ENCODE peak calls at places on chromosomes 4 and X, in ten cellular contexts. One of them, this sample, is unnamed.

GRCh38 chr4:45284400-45285085 is 558.2 kb upstream of the GNPDA2 start:
- DNase-seq in RWPE2: peak; percentile 18
- DNase-seq in fibroblast of lung: no peak
- DNase-seq in transverse colon: no peak
- DNase-seq in naive thymus-derived CD4-positive, alpha-beta T cell: no peak
- DNase-seq in PC-9: no peak
- DNase-seq in GM23248: no peak
- DNase-seq in CD8-positive, alpha-beta T cell: no peak
- DNase-seq in A549: no peak
- DNase-seq in H1: no peak
- DNase-seq in this sample: no peak

GRCh38 chr4:76434901-76435688 is at the start of gene SHROOM3:
- DNase-seq in A549: no peak
- DNase-seq in naive thymus-derived CD4-positive, alpha-beta T cell: no peak
- DNase-seq in GM23248: peak; percentile 54
- DNase-seq in H1: no peak
- DNase-seq in CD8-positive, alpha-beta T cell: no peak
- DNase-seq in fibroblast of lung: no peak
- DNase-seq in transverse colon: no peak
- DNase-seq in PC-9: peak; percentile 37
- DNase-seq in RWPE2: no peak
- DNase-seq in this sample: no peak

GRCh38 chr4:15451866-15452765 is 17.6 kb upstream of the CC2D2A start:
- DNase-seq in fibroblast of lung: peak; percentile 94
- DNase-seq in transverse colon: no peak
- DNase-seq in PC-9: peak; percentile 77
- DNase-seq in A549: peak; percentile 21
- DNase-seq in H1: no peak
- DNase-seq in naive thymus-derived CD4-positive, alpha-beta T cell: no peak
- DNase-seq in CD8-positive, alpha-beta T cell: no peak
- DNase-seq in GM23248: peak; percentile 94
- DNase-seq in RWPE2: no peak
- DNase-seq in this sample: no peak

GRCh38 chr4:183828839-183829238 is 76.3 kb upstream of the STOX2 start:
- DNase-seq in H1: no peak
- DNase-seq in A549: no peak
- DNase-seq in transverse colon: no peak
- DNase-seq in CD8-positive, alpha-beta T cell: no peak
- DNase-seq in fibroblast of lung: no peak
- DNase-seq in GM23248: no peak
- DNase-seq in RWPE2: no peak
- DNase-seq in naive thymus-derived CD4-positive, alpha-beta T cell: no peak
- DNase-seq in PC-9: no peak
- DNase-seq in this sample: no peak

GRCh38 chrX:46582325-46582724 is 8.8 kb downstream of the CHST7 start:
- DNase-seq in A549: no peak
- DNase-seq in H1: no peak
- DNase-seq in RWPE2: no peak
- DNase-seq in transverse colon: no peak
- DNase-seq in CD8-positive, alpha-beta T cell: no peak
- DNase-seq in GM23248: peak; percentile 67
- DNase-seq in PC-9: no peak
- DNase-seq in fibroblast of lung: peak; percentile 42
- DNase-seq in naive thymus-derived CD4-positive, alpha-beta T cell: no peak
- DNase-seq in this sample: no peak

GRCh38 chr4:69781458-69782418 is 21.3 kb upstream of the SULT1B1 start:
- DNase-seq in PC-9: no peak
- DNase-seq in GM23248: no peak
- DNase-seq in CD8-positive, alpha-beta T cell: no peak
- DNase-seq in RWPE2: no peak
- DNase-seq in naive thymus-derived CD4-positive, alpha-beta T cell: no peak
- DNase-seq in transverse colon: no peak
- DNase-seq in fibroblast of lung: no peak
- DNase-seq in A549: no peak
- DNase-seq in H1: no peak
- DNase-seq in this sample: no peak

GRCh38 chr4:110475881-110476818 is at the start of gene ENPEP:
- DNase-seq in A549: no peak
- DNase-seq in H1: no peak
- DNase-seq in naive thymus-derived CD4-positive, alpha-beta T cell: no peak
- DNase-seq in CD8-positive, alpha-beta T cell: no peak
- DNase-seq in fibroblast of lung: peak; percentile 64
- DNase-seq in RWPE2: no peak
- DNase-seq in GM23248: peak; percentile 54
- DNase-seq in transverse colon: peak; percentile 18
- DNase-seq in PC-9: no peak
- DNase-seq in this sample: no peak

GRCh38 chrX:39895228-39896110 is 202.3 kb downstream of the BCOR start:
- DNase-seq in transverse colon: peak; percentile 29
- DNase-seq in PC-9: no peak
- DNase-seq in fibroblast of lung: no peak
- DNase-seq in RWPE2: no peak
- DNase-seq in H1: no peak
- DNase-seq in A549: no peak
- DNase-seq in GM23248: peak; percentile 24
- DNase-seq in CD8-positive, alpha-beta T cell: no peak
- DNase-seq in naive thymus-derived CD4-positive, alpha-beta T cell: no peak
- DNase-seq in this sample: no peak

DNA sequence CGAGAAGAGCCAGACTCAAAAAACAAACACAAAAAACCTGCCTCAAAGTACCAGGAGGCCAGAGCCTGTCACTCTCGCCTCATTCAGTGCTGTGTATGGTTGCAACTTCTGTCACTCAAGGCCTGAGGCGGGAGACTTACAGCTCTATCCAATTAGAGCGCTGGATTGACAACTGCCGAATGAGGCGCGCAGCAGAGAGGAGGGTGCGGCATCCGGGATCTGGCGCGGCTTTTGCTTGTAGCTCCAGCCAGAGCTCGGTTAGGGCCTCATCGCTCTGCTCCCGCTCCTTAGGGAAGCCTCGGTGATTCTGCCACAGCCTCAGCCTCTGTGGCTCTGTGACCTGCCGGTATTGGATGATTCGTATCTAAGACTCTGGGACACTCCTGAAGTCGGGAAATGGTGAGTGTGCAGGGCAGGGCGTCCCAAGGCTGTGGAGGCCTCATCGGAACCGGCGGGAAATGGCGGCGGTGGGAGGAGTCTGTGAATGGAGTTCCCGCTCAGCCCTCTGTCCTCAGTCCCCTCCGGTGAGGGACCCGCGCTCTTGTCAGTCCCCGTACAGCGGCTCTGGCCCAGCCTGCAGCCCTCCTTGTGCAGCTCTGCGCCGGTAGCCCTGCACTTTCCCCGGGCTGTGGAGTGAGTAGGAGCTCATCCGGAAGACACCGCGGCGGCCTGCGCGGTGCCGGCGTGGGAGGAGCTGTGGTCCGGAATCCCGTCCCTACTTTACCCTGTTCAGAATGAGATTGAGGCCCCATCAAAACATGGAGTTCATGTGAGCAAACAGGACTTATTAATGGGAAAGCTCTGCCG is at the start of gene ZNF718:
- DNase-seq in transverse colon: peak; percentile 94
- DNase-seq in PC-9: peak; percentile 82
- DNase-seq in naive thymus-derived CD4-positive, alpha-beta T cell: peak; percentile 90
- DNase-seq in GM23248: peak; percentile 98
- DNase-seq in fibroblast of lung: peak; percentile 98
- DNase-seq in H1: peak; percentile 92
- DNase-seq in CD8-positive, alpha-beta T cell: peak; percentile 78
- DNase-seq in RWPE2: peak; percentile 91
- DNase-seq in A549: peak; percentile 89
- DNase-seq in this sample: peak; percentile 86
- H3K9me3 ChIP-seq in transverse colon: peaks cover 24% of the 10 kb centered on the region
- H3K9me3 ChIP-seq in PC-9: no peaks in the 10 kb centered on the region
- H3K9me3 ChIP-seq in naive thymus-derived CD4-positive, alpha-beta T cell: no peaks in the 10 kb centered on the region
- H3K9me3 ChIP-seq in GM23248: no peaks in the 10 kb centered on the region
- H3K9me3 ChIP-seq in fibroblast of lung: no peaks in the 10 kb centered on the region
- H3K9me3 ChIP-seq in H1: no peaks in the 10 kb centered on the region
- H3K9me3 ChIP-seq in CD8-positive, alpha-beta T cell: peaks cover 8% of the 10 kb centered on the region
- H3K9me3 ChIP-seq in RWPE2: peaks cover 13% of the 10 kb centered on the region
- H3K9me3 ChIP-seq in A549: peaks cover 32% of the 10 kb centered on the region
- H3K9me3 ChIP-seq in this sample: peaks cover 5% of the 10 kb centered on the region

GRCh38 chr4:153346031-153346430 is 1.5 kb downstream of the MND1 start:
- DNase-seq in naive thymus-derived CD4-positive, alpha-beta T cell: no peak
- DNase-seq in PC-9: no peak
- DNase-seq in fibroblast of lung: peak; percentile 11
- DNase-seq in RWPE2: no peak
- DNase-seq in GM23248: no peak
- DNase-seq in transverse colon: no peak
- DNase-seq in H1: no peak
- DNase-seq in CD8-positive, alpha-beta T cell: no peak
- DNase-seq in A549: no peak
- DNase-seq in this sample: no peak

GRCh38 chr4:153345011-153345981 is 808 bp downstream of the MND1 start:
- DNase-seq in A549: peak; percentile 17
- DNase-seq in fibroblast of lung: peak; percentile 69
- DNase-seq in GM23248: peak; percentile 79
- DNase-seq in PC-9: peak; percentile 67
- DNase-seq in H1: no peak
- DNase-seq in RWPE2: peak; percentile 57
- DNase-seq in transverse colon: peak; percentile 14
- DNase-seq in naive thymus-derived CD4-positive, alpha-beta T cell: peak; percentile 56
- DNase-seq in CD8-positive, alpha-beta T cell: no peak
- DNase-seq in this sample: peak; percentile 73

GRCh38 chr4:153347117-153347516 is 2.6 kb downstream of the MND1 start:
- DNase-seq in H1: no peak
- DNase-seq in A549: no peak
- DNase-seq in CD8-positive, alpha-beta T cell: no peak
- DNase-seq in RWPE2: no peak
- DNase-seq in fibroblast of lung: no peak
- DNase-seq in transverse colon: no peak
- DNase-seq in PC-9: no peak
- DNase-seq in naive thymus-derived CD4-positive, alpha-beta T cell: no peak
- DNase-seq in GM23248: no peak
- DNase-seq in this sample: no peak

GRCh38 chr4:153348006-153348405 is 3.5 kb downstream of the MND1 start:
- DNase-seq in H1: no peak
- DNase-seq in naive thymus-derived CD4-positive, alpha-beta T cell: no peak
- DNase-seq in GM23248: no peak
- DNase-seq in fibroblast of lung: no peak
- DNase-seq in RWPE2: no peak
- DNase-seq in transverse colon: no peak
- DNase-seq in A549: no peak
- DNase-seq in CD8-positive, alpha-beta T cell: no peak
- DNase-seq in PC-9: no peak
- DNase-seq in this sample: no peak

DNA sequence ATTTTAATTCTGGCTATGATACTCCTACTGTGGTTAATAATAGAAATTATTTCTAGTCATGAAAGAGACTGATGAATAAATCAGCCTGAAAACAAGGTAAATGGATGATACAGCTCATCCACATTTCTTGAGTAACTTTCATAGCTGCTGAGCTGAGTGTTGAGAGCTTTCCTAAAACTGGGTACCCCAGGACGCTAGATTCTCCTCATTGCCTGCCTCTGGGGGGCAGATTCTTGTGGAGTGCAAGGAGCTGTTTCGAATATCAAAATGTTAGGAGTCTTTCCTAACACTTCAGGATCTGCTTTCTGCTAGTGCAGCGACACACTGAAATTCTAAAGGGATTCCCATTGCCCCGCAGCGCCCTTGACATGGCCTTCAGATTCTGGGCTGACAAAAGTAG is 2.1 kb downstream of the MND1 start:
- DNase-seq in RWPE2: no peak
- DNase-seq in H1: no peak
- DNase-seq in transverse colon: no peak
- DNase-seq in CD8-positive, alpha-beta T cell: no peak
- DNase-seq in fibroblast of lung: peak; percentile 33
- DNase-seq in PC-9: no peak
- DNase-seq in A549: no peak
- DNase-seq in naive thymus-derived CD4-positive, alpha-beta T cell: no peak
- DNase-seq in GM23248: no peak
- DNase-seq in this sample: no peak
- H3K4me1 ChIP-seq in RWPE2: peaks cover 6% of the 10 kb centered on the region
- H3K4me1 ChIP-seq in H1: no peaks in the 10 kb centered on the region
- H3K4me1 ChIP-seq in transverse colon: no peaks in the 10 kb centered on the region
- H3K4me1 ChIP-seq in CD8-positive, alpha-beta T cell: no peaks in the 10 kb centered on the region
- H3K4me1 ChIP-seq in fibroblast of lung: peaks cover 2% of the 10 kb centered on the region
- H3K4me1 ChIP-seq in PC-9: peaks cover 31% of the 10 kb centered on the region
- H3K4me1 ChIP-seq in A549: peaks cover 18% of the 10 kb centered on the region
- H3K4me1 ChIP-seq in naive thymus-derived CD4-positive, alpha-beta T cell: no peaks in the 10 kb centered on the region
- H3K4me1 ChIP-seq in GM23248: peaks cover 11% of the 10 kb centered on the region
- H3K4me1 ChIP-seq in this sample: peaks cover 4% of the 10 kb centered on the region

DNA sequence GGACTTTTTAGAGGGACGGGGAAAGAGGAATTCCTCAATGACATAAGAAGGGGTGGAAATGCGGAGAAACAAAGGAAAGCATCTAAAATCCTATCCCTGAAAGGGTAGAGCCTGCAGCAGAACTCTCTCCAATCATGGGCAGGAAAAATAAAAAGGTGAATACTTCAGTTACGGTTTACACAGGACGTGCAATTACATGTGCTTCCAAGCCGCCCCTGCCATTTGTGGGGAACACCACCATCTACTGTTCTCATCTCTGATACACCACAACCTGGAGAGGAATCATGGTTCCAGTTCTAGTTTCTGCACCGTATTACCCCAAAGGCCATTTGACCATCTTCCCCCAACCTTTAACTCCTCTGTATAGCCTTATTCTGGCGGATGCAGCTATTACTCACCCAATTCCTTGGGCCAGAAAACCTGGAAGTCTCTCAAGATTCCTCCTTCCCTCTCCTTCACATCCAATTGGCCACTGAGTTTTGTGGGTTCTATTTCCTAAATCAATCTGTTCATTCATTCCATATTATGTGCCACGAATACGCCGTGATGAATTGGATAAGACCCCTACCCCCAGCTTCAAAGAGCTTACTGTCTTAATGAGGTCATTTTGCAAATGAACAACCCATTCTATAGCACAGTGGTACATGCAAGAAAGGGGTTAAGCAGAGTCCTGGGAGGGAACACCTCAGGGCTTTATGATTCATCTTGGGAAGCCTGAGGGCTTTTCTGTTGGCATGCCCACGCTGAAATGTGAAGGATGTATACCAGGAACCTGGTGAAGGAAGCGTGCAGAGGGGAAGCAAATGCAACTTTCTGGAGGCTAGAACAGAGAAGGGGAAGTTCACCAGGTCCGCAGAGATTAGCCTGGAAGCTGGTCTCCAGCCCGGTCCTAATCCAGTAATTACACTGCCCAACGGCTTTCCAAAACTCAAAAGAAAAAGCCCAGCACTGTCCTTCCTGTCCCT is 1.4 kb upstream of the MSL3 start:
- DNase-seq in CD8-positive, alpha-beta T cell: no peak
- DNase-seq in H1: no peak
- DNase-seq in A549: no peak
- DNase-seq in naive thymus-derived CD4-positive, alpha-beta T cell: no peak
- DNase-seq in transverse colon: no peak
- DNase-seq in GM23248: peak; percentile 58
- DNase-seq in fibroblast of lung: no peak
- DNase-seq in RWPE2: no peak
- DNase-seq in PC-9: peak; percentile 47
- DNase-seq in this sample: no peak
- H3K4me3 ChIP-seq in CD8-positive, alpha-beta T cell: no peak overlapping the region
- H3K4me3 ChIP-seq in H1: no peak overlapping the region
- H3K4me3 ChIP-seq in A549: no peak overlapping the region
- H3K4me3 ChIP-seq in naive thymus-derived CD4-positive, alpha-beta T cell: peak overlapping the region; percentile 55
- H3K4me3 ChIP-seq in transverse colon: no peak overlapping the region
- H3K4me3 ChIP-seq in GM23248: peak overlapping the region; percentile 75
- H3K4me3 ChIP-seq in fibroblast of lung: no peak overlapping the region
- H3K4me3 ChIP-seq in RWPE2: no peak overlapping the region
- H3K4me3 ChIP-seq in PC-9: peak overlapping the region; percentile 63
- H3K4me3 ChIP-seq in this sample: peak overlapping the region; percentile 64

DNA sequence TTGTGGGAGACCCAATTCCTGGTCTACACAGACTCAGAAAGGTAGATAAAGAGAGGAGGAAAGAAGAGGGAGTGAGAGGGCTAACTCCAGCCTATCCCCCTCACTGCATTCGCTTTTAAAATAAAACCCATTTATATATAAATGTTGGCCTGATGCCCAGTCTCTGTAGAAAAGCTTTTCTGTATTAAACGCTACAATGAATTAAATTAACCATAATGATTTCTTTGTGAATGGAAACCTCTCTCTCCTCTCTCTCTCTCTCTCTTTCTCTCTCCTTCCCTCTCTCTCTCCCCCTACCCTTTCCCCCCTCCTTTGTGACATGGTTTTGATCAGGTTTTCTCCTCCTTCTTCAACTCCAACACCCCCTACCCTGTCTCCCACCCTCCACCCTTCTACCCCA is 34.8 kb downstream of the PJA1 start:
- DNase-seq in transverse colon: no peak
- DNase-seq in A549: no peak
- DNase-seq in RWPE2: no peak
- DNase-seq in PC-9: no peak
- DNase-seq in naive thymus-derived CD4-positive, alpha-beta T cell: no peak
- DNase-seq in fibroblast of lung: no peak
- DNase-seq in CD8-positive, alpha-beta T cell: no peak
- DNase-seq in GM23248: no peak
- DNase-seq in H1: no peak
- DNase-seq in this sample: no peak
- H3K9me3 ChIP-seq in transverse colon: no peaks in the 10 kb centered on the region
- H3K9me3 ChIP-seq in A549: no peaks in the 10 kb centered on the region
- H3K9me3 ChIP-seq in RWPE2: no peaks in the 10 kb centered on the region
- H3K9me3 ChIP-seq in PC-9: no peaks in the 10 kb centered on the region
- H3K9me3 ChIP-seq in naive thymus-derived CD4-positive, alpha-beta T cell: no peaks in the 10 kb centered on the region
- H3K9me3 ChIP-seq in fibroblast of lung: no peaks in the 10 kb centered on the region
- H3K9me3 ChIP-seq in CD8-positive, alpha-beta T cell: no peaks in the 10 kb centered on the region
- H3K9me3 ChIP-seq in GM23248: no peaks in the 10 kb centered on the region
- H3K9me3 ChIP-seq in H1: no peaks in the 10 kb centered on the region
- H3K9me3 ChIP-seq in this sample: no peaks in the 10 kb centered on the region